ENCODE peak calls at places on chromosomes 7 and 10, in four cellular contexts. O is heart right ventricle, K is SJSA1, Z is prostate gland. M is an unnamed sample.

GRCh38 chr10:63767512-63767911 is 246.3 kb downstream of the REEP3 start:
- DNase-seq in K (no peak), O (no peak), Z (no peak), M (no peak)

GRCh38 chr7:105611856-105612775 is 30.8 kb upstream of the EFCAB10 start:
- DNase-seq in Z (no peak), K (no peak), O (no peak), M (no peak)

GRCh38 chr7:155506854-155507337 is 39.5 kb downstream of the CNPY1 start:
- DNase-seq in O (no peak), Z (no peak), K (no peak), M (no peak)

GRCh38 chr10:68208424-68209042 is 23.4 kb downstream of the ATOH7 start:
- DNase-seq in O (peak; percentile 10), K (peak; percentile 77), Z (peak; percentile 5), M (no peak)

GRCh38 chr7:144057954-144058353 is 9.2 kb downstream of the OR2A5 start:
- DNase-seq in O (no peak), K (no peak), Z (no peak), M (no peak)

GRCh38 chr10:63129888-63130287 is 3.2 kb upstream of the NRBF2 start:
- DNase-seq in Z (no peak), K (no peak), O (no peak), M (no peak)

GRCh38 chr7:130844811-130845580 is 111.0 kb upstream of the KLF14 start:
- DNase-seq in Z (no peak), O (no peak), K (peak; percentile 89), M (no peak)

GRCh38 chr7:74173491-74173865 is 678 bp upstream of the EIF4H start:
- DNase-seq in K (no peak), Z (no peak), O (no peak), M (no peak)

GRCh38 chr10:49187950-49188761 is at the start of gene TMEM273:
- DNase-seq in O (peak; percentile 88), K (no peak), Z (no peak), M (peak; percentile 93)

GRCh38 chr10:63431962-63432797 is 33.6 kb downstream of the JMJD1C start:
- DNase-seq in K (no peak), Z (no peak), O (no peak), M (no peak)

GRCh38 chr7:106693659-106694353 is 32.8 kb upstream of the CCDC71L start:
- DNase-seq in K (no peak), O (no peak), Z (no peak), M (no peak)

GRCh38 chr7:76008156-76008687 is 13.8 kb upstream of the TMEM120A start:
- DNase-seq in K (no peak), Z (no peak), O (no peak), M (no peak)

GRCh38 chr10:6176691-6177231 is 26.0 kb upstream of the PFKFB3 start:
- DNase-seq in O (no peak), K (no peak), Z (no peak), M (no peak)

GRCh38 chr7:64626557-64626956 is 39.4 kb upstream of the ZNF107 start:
- DNase-seq in Z (no peak), K (no peak), O (no peak), M (no peak)

GRCh38 chr7:20799566-20800377 is 13.1 kb upstream of the SP8 start:
- DNase-seq in K (no peak), Z (no peak), O (no peak), M (no peak)

GRCh38 chr10:23630880-23631279 is 192.0 kb downstream of the OTUD1 start:
- DNase-seq in K (no peak), O (no peak), Z (no peak), M (peak; percentile 60)

GRCh38 chr7:42843209-42843800 is 68.6 kb downstream of the C7orf25 start:
- DNase-seq in O (peak; percentile 22), K (no peak), Z (peak; percentile 26), M (no peak)

DNA sequence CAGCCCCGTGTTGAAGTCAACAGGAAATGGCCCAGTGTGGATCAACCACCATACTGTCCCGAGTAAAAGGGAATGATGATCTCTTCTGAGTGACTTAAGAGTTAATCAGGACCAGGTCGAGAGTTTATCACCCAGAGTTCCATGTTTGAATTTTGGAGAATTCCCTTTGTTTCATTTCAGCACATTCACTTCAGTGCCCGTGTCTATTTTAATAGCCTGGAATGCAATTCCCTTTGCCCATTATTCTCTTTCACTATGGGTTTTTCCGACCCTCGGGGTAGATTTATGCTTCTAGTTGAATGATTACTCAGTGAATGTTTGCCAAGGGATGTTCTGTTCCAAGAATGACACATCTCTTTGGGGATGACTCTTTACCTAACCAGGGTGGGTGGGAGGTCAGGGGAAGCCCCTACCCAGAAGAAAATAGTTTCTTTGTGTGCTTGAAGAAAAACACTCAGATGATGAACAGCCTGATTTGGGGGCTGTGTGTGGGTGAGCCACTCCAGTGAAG is 594.9 kb downstream of the INHBA start:
- DNase-seq in K (peak; percentile 57), O (no peak), Z (no peak), M (no peak)
- H3K4me1 ChIP-seq in K (peaks cover 29% of the 10 kb centered on the region), O (no peaks in the 10 kb centered on the region), Z (no peaks in the 10 kb centered on the region), M (no peaks in the 10 kb centered on the region)

GRCh38 chr10:129494740-129495139 is 27.7 kb downstream of the MGMT start:
- DNase-seq in O (no peak), Z (no peak), K (no peak), M (no peak)

GRCh38 chr10:129486805-129487204 is 19.8 kb downstream of the MGMT start:
- DNase-seq in Z (no peak), O (no peak), K (no peak), M (peak; percentile 57)

GRCh38 chr10:129495697-129496096 is 28.7 kb downstream of the MGMT start:
- DNase-seq in K (no peak), Z (no peak), O (no peak), M (peak; percentile 34)

GRCh38 chr10:129494176-129494575 is 27.1 kb downstream of the MGMT start:
- DNase-seq in Z (no peak), O (no peak), K (no peak), M (no peak)

GRCh38 chr10:129491123-129491734 is 24.2 kb downstream of the MGMT start:
- DNase-seq in Z (no peak), K (no peak), O (no peak), M (no peak)
- H3K4me3 ChIP-seq in Z (no peak overlapping the region), K (no peak overlapping the region), O (no peak overlapping the region), M (no peak overlapping the region)

GRCh38 chr10:114402233-114402632 is 2.1 kb downstream of the AFAP1L2 start:
- DNase-seq in Z (no peak), O (no peak), K (no peak), M (no peak)
- H3K4me1 ChIP-seq in Z (no peaks in the 10 kb centered on the region), O (peaks cover 2% of the 10 kb centered on the region), K (peaks cover 27% of the 10 kb centered on the region), M (peaks cover 35% of the 10 kb centered on the region)

DNA sequence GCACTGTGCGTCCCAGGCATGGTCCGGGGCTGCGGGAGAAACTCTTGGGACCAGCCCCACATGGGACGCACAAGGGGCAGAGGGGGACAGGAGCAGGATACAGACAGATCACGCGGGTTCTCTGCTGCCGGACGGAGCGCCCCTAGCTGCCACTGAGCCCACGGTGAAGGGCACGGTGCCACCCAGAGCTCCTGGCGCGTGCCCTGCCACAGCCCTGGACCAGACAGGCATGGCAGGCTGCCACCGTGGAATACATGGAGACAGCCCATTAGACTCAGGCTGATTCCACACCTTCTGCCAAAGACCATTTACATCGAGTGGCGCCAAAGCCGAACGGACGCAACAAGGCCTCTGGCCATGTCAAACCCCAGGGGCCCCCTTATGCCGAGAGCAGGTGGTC is 90.4 kb downstream of the MAD1L1 start:
- DNase-seq in K (no peak), Z (no peak), O (peak; percentile 40), M (no peak)
- H3K4me3 ChIP-seq in K (no peak overlapping the region), Z (no peak overlapping the region), O (no peak overlapping the region), M (no peak overlapping the region)

GRCh38 chr10:43448742-43449141 is 11.8 kb downstream of the ZNF487 start:
- DNase-seq in Z (no peak), O (no peak), K (no peak), M (no peak)

GRCh38 chr10:43458227-43458626 is 21.3 kb downstream of the ZNF487 start:
- DNase-seq in O (no peak), K (no peak), Z (no peak), M (no peak)

GRCh38 chr10:43452356-43452914 is 15.5 kb downstream of the ZNF487 start:
- DNase-seq in K (no peak), O (no peak), Z (no peak), M (no peak)

DNA sequence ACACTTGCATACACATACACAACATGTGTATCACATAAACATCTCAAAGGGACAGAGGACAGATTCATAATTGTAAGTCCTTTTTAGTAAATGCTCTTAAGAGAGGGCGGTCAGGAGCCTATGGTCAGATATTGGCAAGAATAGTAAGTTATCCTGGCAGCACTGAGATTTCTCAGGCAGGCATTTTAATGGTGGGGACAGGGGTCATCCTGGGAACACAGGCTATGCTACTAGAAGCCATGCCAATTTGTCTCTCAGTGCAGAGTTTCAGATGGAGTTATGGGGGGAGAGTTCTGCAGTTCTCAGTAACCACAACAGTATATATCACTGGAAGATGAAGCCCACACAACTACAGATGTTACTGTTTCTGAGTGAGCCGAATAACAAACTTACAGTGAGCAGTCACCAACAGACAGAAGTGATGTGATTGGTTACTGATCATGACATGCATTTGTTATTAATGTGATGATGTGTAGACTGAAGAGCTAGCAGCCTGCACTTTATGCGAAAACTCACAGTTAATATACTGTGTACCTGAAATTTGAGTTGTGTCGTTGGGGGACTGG is 16.4 kb downstream of the ZNF487 start:
- DNase-seq in Z (no peak), K (no peak), O (no peak), M (no peak)
- H3K4me1 ChIP-seq in Z (no peaks in the 10 kb centered on the region), K (peaks cover 7% of the 10 kb centered on the region), O (no peaks in the 10 kb centered on the region), M (peaks cover 13% of the 10 kb centered on the region)